ENCODE peak calls at places on chromosomes 2 and 18, in four cellular contexts. P, C, M and D are unnamed samples.

GRCh38 chr2:181252248-181253148 is 204.7 kb upstream of the ITGA4 start:
- DNase-seq in P (peak), C (no peak), M (no peak), D (no peak)

GRCh38 chr2:234191819-234192407 is 141.4 kb downstream of the SPP2 start:
- DNase-seq in P (peak), C (no peak), M (no peak), D (no peak)

GRCh38 chr2:241912021-241912555 is 42.6 kb downstream of the RTP5 start:
- DNase-seq in P (no peak), C (no peak), M (no peak), D (no peak)

GRCh38 chr2:9693138-9693520 is 62.3 kb upstream of the YWHAQ start:
- DNase-seq in P (peak), C (no peak), M (no peak), D (peak)

GRCh38 chr2:173355866-173356508 is 1.3 kb downstream of the CDCA7 start:
- DNase-seq in P (no peak), C (no peak), M (no peak), D (no peak)

GRCh38 chr2:97995734-97996624 is at the start of gene TMEM131:
- DNase-seq in P (peak), C (peak), M (peak), D (peak)

GRCh38 chr18:74499633-74500032 is 3.5 kb downstream of the CNDP2 start:
- DNase-seq in P (peak), C (peak), M (peak), D (peak)

GRCh38 chr2:190530211-190530639 is 4.3 kb downstream of the NEMP2 start:
- DNase-seq in P (peak), C (peak), M (no peak), D (no peak)

GRCh38 chr2:120539937-120540718 is 194.2 kb downstream of the INHBB start:
- DNase-seq in P (peak), C (no peak), M (no peak), D (no peak)

GRCh38 chr2:119338826-119339561 is 27.6 kb downstream of the C2orf76 start:
- DNase-seq in P (no peak), C (peak), M (peak), D (no peak)

GRCh38 chr2:218257390-218257981 is 3.3 kb upstream of the GPBAR1 start:
- DNase-seq in P (peak), C (peak), M (peak), D (no peak)

GRCh38 chr2:237625216-237625705 is 2.1 kb upstream of the LRRFIP1 start:
- DNase-seq in P (no peak), C (no peak), M (no peak), D (no peak)

GRCh38 chr2:30605184-30605583 is 158.1 kb downstream of the LCLAT1 start:
- DNase-seq in P (no peak), C (no peak), M (no peak), D (no peak)

GRCh38 chr2:143937563-143938346 is 582.2 kb downstream of the ZEB2 start:
- DNase-seq in P (peak), C (no peak), M (no peak), D (no peak)

GRCh38 chr2:217625475-217626245 is 377.1 kb downstream of the TNS1 start:
- DNase-seq in P (no peak), C (no peak), M (no peak), D (no peak)

GRCh38 chr2:139790807-139791206 is 1010.6 kb upstream of the NXPH2 start:
- DNase-seq in P (peak), C (peak), M (no peak), D (peak)

GRCh38 chr2:120834206-120834605 is 98.5 kb downstream of the GLI2 start:
- DNase-seq in P (no peak), C (no peak), M (no peak), D (no peak)

GRCh38 chr2:230299618-230300017 is 27.4 kb upstream of the SP140L start:
- DNase-seq in P (no peak), C (no peak), M (no peak), D (no peak)

GRCh38 chr2:226187601-226188000 is 612.0 kb downstream of the IRS1 start:
- DNase-seq in P (peak), C (no peak), M (no peak), D (no peak)

GRCh38 chr2:223887127-223887526 is 49.7 kb upstream of the AP1S3 start:
- DNase-seq in P (peak), C (no peak), M (no peak), D (no peak)

GRCh38 chr2:54969295-54969939 is 80.8 kb downstream of the RTN4 start:
- DNase-seq in P (no peak), C (no peak), M (no peak), D (peak)

GRCh38 chr2:169966449-169966848 is 139.2 kb downstream of the UBR3 start:
- DNase-seq in P (no peak), C (no peak), M (no peak), D (no peak)

GRCh38 chr2:105756435-105756834 is 11.7 kb downstream of the NCK2 start:
- DNase-seq in P (no peak), C (no peak), M (no peak), D (no peak)

GRCh38 chr2:10889741-10890215 is 22.0 kb upstream of the KCNF1 start:
- DNase-seq in P (no peak), C (no peak), M (no peak), D (no peak)

GRCh38 chr18:1604751-1605150 is 700.1 kb downstream of the ADCYAP1 start:
- DNase-seq in P (no peak), C (no peak), M (no peak), D (no peak)

GRCh38 chr18:32684940-32685339 is 87.9 kb downstream of the KLHL14 start:
- DNase-seq in P (no peak), C (no peak), M (no peak), D (no peak)

GRCh38 chr2:15907461-15908324 is 32.7 kb upstream of the MYCN start:
- DNase-seq in P (no peak), C (no peak), M (no peak), D (no peak)

GRCh38 chr18:76922107-76922506 is 99.8 kb downstream of the ZNF236 start:
- DNase-seq in P (peak), C (peak), M (peak), D (peak)

GRCh38 chr2:120978359-120979050 is 242.8 kb downstream of the GLI2 start:
- DNase-seq in P (no peak), C (no peak), M (no peak), D (no peak)

GRCh38 chr2:113890253-113891235 is 655 bp downstream of the ACTR3 start:
- DNase-seq in P (peak), C (peak), M (peak), D (peak)

GRCh38 chr2:200467806-200468686 is 41.8 kb downstream of the KCTD18 start:
- DNase-seq in P (no peak), C (no peak), M (no peak), D (no peak)

GRCh38 chr2:16630463-16630862 is 35.2 kb downstream of the CYRIA start:
- DNase-seq in P (no peak), C (peak), M (no peak), D (no peak)

GRCh38 chr2:19649107-19649506 is 252.7 kb downstream of the TTC32 start:
- DNase-seq in P (peak), C (no peak), M (no peak), D (no peak)

GRCh38 chr2:23688486-23689130 is 238.3 kb downstream of the ATAD2B start:
- DNase-seq in P (no peak), C (no peak), M (no peak), D (no peak)

GRCh38 chr2:238287702-238288649 is at the start of gene PER2:
- DNase-seq in P (peak), C (peak), M (no peak), D (peak)

GRCh38 chr18:21454725-21455124 is 145.8 kb downstream of the ESCO1 start:
- DNase-seq in P (no peak), C (no peak), M (no peak), D (no peak)

GRCh38 chr2:239148495-239149200 is 252.2 kb downstream of the HDAC4 start:
- DNase-seq in P (no peak), C (no peak), M (no peak), D (no peak)

GRCh38 chr2:235008584-235009044 is 56.8 kb downstream of the SH3BP4 start:
- DNase-seq in P (no peak), C (no peak), M (no peak), D (no peak)

GRCh38 chr2:1613731-1614354 is 130.5 kb downstream of the PXDN start:
- DNase-seq in P (peak), C (no peak), M (no peak), D (no peak)